ENCODE peak calls at places on chromosomes 16 and 17, in five cellular contexts. D is esophagus squamous epithelium, J is uterus, B is AG04450, H is foreskin fibroblast. U is an unnamed sample.

GRCh38 chr16:10964891-10965326 is 20.5 kb downstream of the CLEC16A start:
- DNase-seq in D (no peak), J (no peak), B (no peak), H (no peak), U (no peak)

GRCh38 chr17:79023180-79023705 is 726 bp upstream of the C1QTNF1 start:
- DNase-seq in D (no peak), J (no peak), B (no peak), H (no peak), U (no peak)

GRCh38 chr17:18278867-18279266 is 18.4 kb downstream of the MIEF2 start:
- DNase-seq in D (no peak), J (no peak), B (peak), H (peak), U (peak)

GRCh38 chr17:78512976-78513375 is 64.2 kb downstream of the DNAH17 start:
- DNase-seq in D (no peak), J (no peak), B (no peak), H (no peak), U (no peak)

GRCh38 chr17:63641678-63642077 is 19.5 kb downstream of the MAP3K3 start:
- DNase-seq in D (no peak), J (no peak), B (no peak), H (no peak), U (no peak)

GRCh38 chr17:47704116-47704515 is 10.2 kb downstream of the TBKBP1 start:
- DNase-seq in D (no peak), J (no peak), B (no peak), H (no peak), U (no peak)

GRCh38 chr17:20171741-20172377 is 162.7 kb downstream of the SPECC1 start:
- DNase-seq in D (no peak), J (no peak), B (no peak), H (no peak), U (no peak)

GRCh38 chr17:18224428-18225120 is 861 bp upstream of the LLGL1 start:
- DNase-seq in D (no peak), J (peak), B (no peak), H (peak), U (peak)

GRCh38 chr17:10117581-10118001 is 80.8 kb downstream of the GAS7 start:
- DNase-seq in D (no peak), J (no peak), B (no peak), H (peak), U (peak)

GRCh38 chr17:74952431-74953128 is 16.9 kb downstream of the OTOP3 start:
- DNase-seq in D (no peak), J (no peak), B (no peak), H (no peak), U (no peak)

GRCh38 chr16:54355251-54355650 is 68.7 kb upstream of the IRX3 start:
- DNase-seq in D (no peak), J (no peak), B (no peak), H (peak), U (peak)

GRCh38 chr17:64002658-64003525 is 4.7 kb downstream of the PRR29 start:
- DNase-seq in D (no peak), J (peak), B (no peak), H (no peak), U (no peak)

GRCh38 chr17:40448639-40449261 is 5.5 kb downstream of the IGFBP4 start:
- DNase-seq in D (no peak), J (no peak), B (no peak), H (peak), U (peak)

GRCh38 chr16:72736074-72736473 is 311.9 kb downstream of the ZFHX3 start:
- DNase-seq in D (no peak), J (no peak), B (no peak), H (no peak), U (no peak)

GRCh38 chr17:16406742-16407674 is 8.4 kb upstream of the TRPV2 start:
- DNase-seq in D (no peak), J (peak), B (no peak), H (peak), U (peak)

GRCh38 chr16:13390093-13390985 is 488.9 kb downstream of the SHISA9 start:
- DNase-seq in D (no peak), J (no peak), B (no peak), H (no peak), U (no peak)

DNA sequence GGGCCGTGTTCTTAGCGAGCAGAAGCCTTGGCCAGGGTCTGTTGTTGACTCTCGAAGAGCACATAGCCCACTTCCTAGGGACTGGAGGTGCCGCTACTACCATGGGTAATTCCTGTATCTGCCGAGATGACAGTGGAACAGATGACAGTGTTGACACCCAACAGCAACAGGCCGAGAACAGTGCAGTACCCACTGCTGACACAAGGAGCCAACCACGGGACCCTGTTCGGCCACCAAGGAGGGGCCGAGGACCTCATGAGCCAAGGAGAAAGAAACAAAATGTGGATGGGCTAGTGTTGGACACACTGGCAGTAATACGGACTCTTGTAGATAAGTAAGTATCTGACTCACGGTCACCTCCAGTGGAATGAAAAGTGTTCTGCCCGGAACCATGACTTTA is 18.5 kb downstream of the RSPRY1 start:
- DNase-seq in D (no peak), J (no peak), B (no peak), H (no peak), U (no peak)
- H3K4me3 ChIP-seq in D (no peak), J (no peak), B (no peak), H (no peak), U (no peak)

DNA sequence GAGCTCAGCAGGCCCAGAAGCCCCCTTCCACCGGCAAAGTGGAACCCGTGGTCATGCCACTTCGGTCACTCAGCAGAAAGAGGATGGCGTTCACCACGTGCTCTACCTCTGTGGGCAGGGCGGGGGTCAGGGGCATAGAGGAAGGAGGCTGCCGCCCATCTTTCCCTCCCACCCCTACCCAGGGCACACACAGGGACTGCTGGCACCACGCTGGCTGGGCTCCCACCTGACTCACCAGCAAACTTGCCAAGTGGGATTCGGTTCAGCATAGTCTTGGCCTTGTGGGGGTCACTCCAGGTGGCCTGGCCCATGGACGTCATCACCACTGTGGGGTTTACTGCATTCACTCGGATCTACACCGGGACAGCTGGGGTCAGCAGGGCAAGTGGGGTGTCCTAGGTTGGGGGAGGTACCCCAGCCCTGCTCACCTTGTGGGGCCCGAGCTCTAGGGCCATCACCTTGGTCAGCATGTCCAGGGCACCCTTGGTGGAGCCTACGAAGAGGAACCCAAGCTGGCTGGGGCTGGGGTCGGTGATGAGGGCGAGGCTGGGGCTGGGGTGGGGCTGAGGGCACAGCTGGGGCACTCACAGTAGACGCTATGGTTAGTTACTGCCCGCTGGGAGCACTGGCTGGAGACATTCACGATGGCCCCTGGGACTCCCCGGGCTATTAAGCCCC is 1.4 kb downstream of the DCXR start:
- DNase-seq in D (no peak), J (no peak), B (no peak), H (no peak), U (no peak)
- H3K4me3 ChIP-seq in D (peak), J (peak), B (peak), H (peak), U (peak)

GRCh38 chr17:56317351-56318208 is 164.3 kb downstream of the ANKFN1 start:
- DNase-seq in D (no peak), J (no peak), B (no peak), H (no peak), U (no peak)
- H3K4me3 ChIP-seq in D (no peak), J (no peak), B (no peak), H (no peak), U (no peak)

GRCh38 chr16:6266703-6267102 is 1065.9 kb upstream of the RBFOX1 start:
- DNase-seq in D (no peak), J (no peak), B (no peak), H (no peak), U (no peak)
- H3K4me3 ChIP-seq in D (no peak), J (no peak), B (no peak), H (no peak), U (no peak)

GRCh38 chr17:41527076-41528023 is 758 bp downstream of the KRT19 start:
- DNase-seq in D (no peak), J (peak), B (no peak), H (peak), U (no peak)
- H3K4me3 ChIP-seq in D (peak), J (peak), B (peak), H (peak), U (peak)